ENCODE peak calls at places on chromosomes 3 and 15, in four cellular contexts. One of them, this sample, is unnamed.
A peak's percentile ranks its signal among the peaks of the same experiment; 100 is the strongest.

GRCh38 chr15:77282333-77282732 is 137.6 kb downstream of the PEAK1 start:
- DNase-seq in left lung: no peak
- DNase-seq in WTC11: no peak
- DNase-seq in GM10248: no peak
- DNase-seq in this sample: no peak

GRCh38 chr3:193742628-193743027 is 149.6 kb downstream of the OPA1 start:
- DNase-seq in left lung: no peak
- DNase-seq in WTC11: no peak
- DNase-seq in GM10248: peak; percentile 34
- DNase-seq in this sample: no peak

GRCh38 chr3:46095307-46095706 is 68.0 kb upstream of the XCR1 start:
- DNase-seq in left lung: no peak
- DNase-seq in WTC11: no peak
- DNase-seq in GM10248: peak; percentile 67
- DNase-seq in this sample: no peak

GRCh38 chr3:64449026-64449425 is 223.8 kb upstream of the PRICKLE2 start:
- DNase-seq in left lung: no peak
- DNase-seq in WTC11: no peak
- DNase-seq in GM10248: no peak
- DNase-seq in this sample: no peak

GRCh38 chr3:17006143-17006839 is 121.5 kb downstream of the PLCL2 start:
- DNase-seq in left lung: no peak
- DNase-seq in WTC11: no peak
- DNase-seq in GM10248: no peak
- DNase-seq in this sample: no peak

GRCh38 chr15:52124270-52124878 is 11.8 kb upstream of the BCL2L10 start:
- DNase-seq in left lung: no peak
- DNase-seq in WTC11: no peak
- DNase-seq in GM10248: no peak
- DNase-seq in this sample: no peak

GRCh38 chr15:67409175-67409574 is 111.8 kb upstream of the C15orf61 start:
- DNase-seq in left lung: no peak
- DNase-seq in WTC11: no peak
- DNase-seq in GM10248: no peak
- DNase-seq in this sample: no peak

GRCh38 chr15:27601239-27601942 is 497.7 kb downstream of the OCA2 start:
- DNase-seq in left lung: no peak
- DNase-seq in WTC11: no peak
- DNase-seq in GM10248: no peak
- DNase-seq in this sample: no peak

GRCh38 chr3:58099850-58100249 is 91.6 kb downstream of the FLNB start:
- DNase-seq in left lung: no peak
- DNase-seq in WTC11: no peak
- DNase-seq in GM10248: no peak
- DNase-seq in this sample: no peak

GRCh38 chr15:74635228-74635627 is 19.6 kb downstream of the CLK3 start:
- DNase-seq in left lung: no peak
- DNase-seq in WTC11: peak; percentile 80
- DNase-seq in GM10248: peak; percentile 77
- DNase-seq in this sample: no peak

GRCh38 chr3:72004749-72005292 is 219.9 kb upstream of the PROK2 start:
- DNase-seq in left lung: no peak
- DNase-seq in WTC11: no peak
- DNase-seq in GM10248: no peak
- DNase-seq in this sample: peak; percentile 31

GRCh38 chr3:47282424-47283192 is at the start of the genes KIF9 and KLHL18:
- DNase-seq in left lung: peak; percentile 98
- DNase-seq in WTC11: peak; percentile 89
- DNase-seq in GM10248: peak; percentile 96
- DNase-seq in this sample: peak; percentile 90
- TF ChIP-seq CTCF in left lung: no peak
- TF ChIP-seq CTCF in WTC11: no peak
- TF ChIP-seq CTCF in GM10248: no peak
- TF ChIP-seq CTCF in this sample: no peak

DNA sequence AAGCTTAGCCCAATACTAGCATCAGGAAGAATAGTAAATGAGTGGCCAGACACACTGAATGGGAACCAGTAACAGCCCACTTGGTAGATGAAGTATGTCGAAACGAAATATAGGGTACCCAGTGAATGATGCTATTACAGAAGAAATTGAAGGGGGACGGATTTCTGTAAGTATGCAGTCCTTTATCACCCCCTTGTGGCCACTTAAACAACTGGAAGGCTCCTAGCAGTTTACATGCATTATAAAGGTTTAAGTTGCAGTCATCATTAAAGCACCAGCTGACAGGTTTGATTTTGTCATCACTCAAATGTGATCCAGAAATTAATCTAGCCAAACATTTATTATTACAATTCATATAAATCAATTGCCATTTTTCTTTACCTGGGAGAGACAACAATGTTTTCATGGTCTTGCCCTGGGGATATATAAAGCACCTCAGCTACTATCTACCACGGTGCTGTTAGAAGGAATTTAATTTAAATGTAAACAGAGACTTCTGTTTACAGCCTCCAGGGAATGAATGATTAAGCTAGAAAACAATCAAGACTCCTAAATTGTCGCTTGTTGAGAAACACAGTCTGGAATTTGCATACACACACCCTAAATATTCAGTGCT is 7.7 kb downstream of the EIF1B start:
- DNase-seq in left lung: no peak
- DNase-seq in WTC11: no peak
- DNase-seq in GM10248: peak; percentile 48
- DNase-seq in this sample: no peak
- TF ChIP-seq CTCF in left lung: peak; percentile 82
- TF ChIP-seq CTCF in WTC11: peak; percentile 74
- TF ChIP-seq CTCF in GM10248: peak; percentile 84
- TF ChIP-seq CTCF in this sample: no peak

DNA sequence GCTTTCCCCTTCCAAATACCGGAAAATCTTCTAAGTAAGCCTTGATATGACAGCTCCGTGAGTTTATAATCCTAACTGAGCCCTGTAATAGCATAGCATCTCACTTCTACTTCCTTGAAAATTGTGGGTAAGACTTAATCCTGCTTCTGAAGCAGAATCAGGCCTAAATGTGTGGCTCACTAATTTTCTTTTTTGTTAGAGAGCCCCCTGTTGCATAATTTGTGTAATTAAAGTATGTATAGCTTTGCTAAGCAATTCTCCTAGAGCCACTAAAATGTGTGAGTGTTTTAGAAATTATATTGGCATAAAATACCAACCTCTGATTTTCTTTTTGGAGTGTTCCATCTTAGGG is 304.4 kb downstream of the FGF12 start:
- DNase-seq in left lung: no peak
- DNase-seq in WTC11: no peak
- DNase-seq in GM10248: no peak
- DNase-seq in this sample: no peak
- TF ChIP-seq CTCF in left lung: peak; percentile 36
- TF ChIP-seq CTCF in WTC11: peak; percentile 11
- TF ChIP-seq CTCF in GM10248: no peak
- TF ChIP-seq CTCF in this sample: no peak

DNA sequence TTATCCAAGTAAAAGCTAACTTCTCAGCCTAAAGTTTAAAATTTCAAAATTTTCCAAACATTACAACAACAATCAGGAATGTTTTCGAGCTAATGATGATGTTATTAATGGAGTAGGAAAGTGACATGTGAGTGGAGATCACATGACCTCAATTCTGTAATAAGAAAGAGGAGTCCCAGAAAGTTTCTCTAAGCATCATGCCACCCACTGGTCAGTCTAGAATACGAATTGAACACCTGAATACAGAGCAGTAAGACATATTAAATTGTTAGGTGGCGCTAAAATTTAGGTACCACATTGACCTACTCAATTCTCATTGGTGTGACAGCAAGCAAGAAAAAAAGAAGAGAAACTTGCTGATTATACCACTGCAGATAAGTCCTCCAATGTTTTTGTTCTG is 163.9 kb downstream of the DCLK3 start:
- DNase-seq in left lung: no peak
- DNase-seq in WTC11: no peak
- DNase-seq in GM10248: no peak
- DNase-seq in this sample: no peak
- TF ChIP-seq CTCF in left lung: no peak
- TF ChIP-seq CTCF in WTC11: no peak
- TF ChIP-seq CTCF in GM10248: no peak
- TF ChIP-seq CTCF in this sample: no peak

GRCh38 chr15:65618575-65619109 is 3.1 kb upstream of the SLC24A1 start:
- DNase-seq in left lung: no peak
- DNase-seq in WTC11: no peak
- DNase-seq in GM10248: no peak
- DNase-seq in this sample: no peak

GRCh38 chr15:65623103-65623502 is 1.4 kb downstream of the SLC24A1 start:
- DNase-seq in left lung: no peak
- DNase-seq in WTC11: no peak
- DNase-seq in GM10248: no peak
- DNase-seq in this sample: no peak

GRCh38 chr15:65619636-65620290 is 2.0 kb upstream of the SLC24A1 start:
- DNase-seq in left lung: no peak
- DNase-seq in WTC11: no peak
- DNase-seq in GM10248: no peak
- DNase-seq in this sample: no peak

GRCh38 chr15:65621638-65622037 is at the start of gene SLC24A1:
- DNase-seq in left lung: no peak
- DNase-seq in WTC11: no peak
- DNase-seq in GM10248: no peak
- DNase-seq in this sample: no peak

DNA sequence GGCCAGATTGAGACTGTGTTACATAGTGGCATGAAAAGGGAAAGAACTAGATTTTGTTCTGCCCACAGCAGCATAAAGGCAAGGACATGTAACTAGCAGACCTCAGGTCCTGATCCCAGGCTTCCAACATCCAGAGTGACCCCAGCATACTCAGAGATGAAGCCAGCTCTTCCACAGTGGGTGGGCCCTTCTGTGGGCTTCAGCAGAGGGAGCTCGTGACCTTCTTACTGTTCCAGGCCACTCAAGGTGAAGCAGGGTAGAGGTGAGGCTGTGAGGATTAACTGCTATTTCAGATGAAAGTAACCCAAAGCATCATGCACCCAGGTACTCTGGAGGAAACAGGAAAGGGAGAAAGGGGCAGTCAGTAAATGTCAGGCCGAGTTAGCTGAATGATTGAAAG is 905 bp upstream of the SLC24A1 start:
- DNase-seq in left lung: no peak
- DNase-seq in WTC11: no peak
- DNase-seq in GM10248: no peak
- DNase-seq in this sample: no peak
- TF ChIP-seq CTCF in left lung: no peak
- TF ChIP-seq CTCF in WTC11: no peak
- TF ChIP-seq CTCF in GM10248: no peak
- TF ChIP-seq CTCF in this sample: no peak

This sample was measured in omental fat pad.